ENCODE peak calls at places on chromosomes 3 and 15, in four cellular contexts. V is cardiac muscle cell, Z is AG10803, Q is uterus. A is an unnamed sample.

GRCh38 chr3:12490547-12490946 is 6.3 kb downstream of the TSEN2 start:
- DNase-seq in V (no peak), Z (peak), Q (no peak), A (no peak)

GRCh38 chr3:28646435-28646834 is 297.8 kb upstream of the AZI2 start:
- DNase-seq in V (no peak), Z (no peak), Q (no peak), A (no peak)

GRCh38 chr3:195753609-195754008 is 32.8 kb downstream of the MUC20 start:
- DNase-seq in V (no peak), Z (no peak), Q (no peak), A (no peak)

GRCh38 chr3:163951397-163951987 is 1126.8 kb downstream of the SI start:
- DNase-seq in V (peak), Z (no peak), Q (no peak), A (no peak)

GRCh38 chr15:58331562-58331902 is 100.3 kb upstream of the LIPC start:
- DNase-seq in V (no peak), Z (no peak), Q (no peak), A (no peak)

GRCh38 chr3:39435006-39435748 is 28.7 kb downstream of the RPSA start:
- DNase-seq in V (no peak), Z (no peak), Q (peak), A (no peak)

GRCh38 chr15:64182859-64183258 is 20.0 kb upstream of the PPIB start:
- DNase-seq in V (no peak), Z (no peak), Q (no peak), A (no peak)

GRCh38 chr3:10518506-10519150 is 13.2 kb upstream of the ATP2B2 start:
- DNase-seq in V (peak), Z (peak), Q (peak), A (peak)

GRCh38 chr3:129695203-129695602 is 88.7 kb upstream of the PLXND1 start:
- DNase-seq in V (no peak), Z (peak), Q (peak), A (no peak)

GRCh38 chr3:18657858-18658820 is 233.0 kb upstream of the SATB1 start:
- DNase-seq in V (no peak), Z (no peak), Q (no peak), A (no peak)

GRCh38 chr3:43024183-43024865 is 45.2 kb downstream of the GASK1A start:
- DNase-seq in V (no peak), Z (no peak), Q (no peak), A (no peak)

GRCh38 chr15:74889882-74890768 is at the start of gene MPI:
- DNase-seq in V (peak), Z (peak), Q (peak), A (peak)

GRCh38 chr15:58510715-58511465 is 79.1 kb downstream of the LIPC start:
- DNase-seq in V (no peak), Z (peak), Q (no peak), A (no peak)

GRCh38 chr3:24591661-24592555 is 97.3 kb upstream of the THRB start:
- DNase-seq in V (no peak), Z (peak), Q (no peak), A (no peak)

GRCh38 chr3:194423317-194423716 is 24.3 kb upstream of the GP5 start:
- DNase-seq in V (peak), Z (no peak), Q (no peak), A (no peak)

GRCh38 chr3:120683671-120684301 is 1.7 kb upstream of the HGD start:
- DNase-seq in V (no peak), Z (no peak), Q (no peak), A (no peak)

GRCh38 chr3:155791190-155791589 is 14.9 kb downstream of the C3orf33 start:
- DNase-seq in V (no peak), Z (peak), Q (no peak), A (no peak)

GRCh38 chr15:77032052-77032646 is 37.2 kb downstream of the PSTPIP1 start:
- DNase-seq in V (no peak), Z (no peak), Q (peak), A (no peak)

GRCh38 chr15:74320358-74321247 is 46.8 kb downstream of the CYP11A1 start:
- DNase-seq in V (peak), Z (peak), Q (peak), A (peak)

GRCh38 chr3:16313955-16314645 is 49.1 kb downstream of the OXNAD1 start:
- DNase-seq in V (no peak), Z (no peak), Q (no peak), A (no peak)

GRCh38 chr3:128515967-128516366 is 23.0 kb upstream of the GATA2 start:
- DNase-seq in V (no peak), Z (no peak), Q (no peak), A (no peak)

GRCh38 chr3:126023390-126023789 is 54.4 kb downstream of the ROPN1B start:
- DNase-seq in V (peak), Z (no peak), Q (no peak), A (no peak)

GRCh38 chr3:116388867-116389385 is 56.4 kb downstream of the LSAMP start:
- DNase-seq in V (no peak), Z (no peak), Q (no peak), A (no peak)

GRCh38 chr3:196246612-196247308 is 30.4 kb downstream of the SLC51A start:
- DNase-seq in V (no peak), Z (peak), Q (no peak), A (no peak)

GRCh38 chr3:194257030-194257657 is 94.0 kb downstream of the CPN2 start:
- DNase-seq in V (no peak), Z (no peak), Q (no peak), A (no peak)

GRCh38 chr3:111434941-111435622 is 106.9 kb upstream of the CD96 start:
- DNase-seq in V (no peak), Z (no peak), Q (no peak), A (no peak)

GRCh38 chr3:125647318-125648014 is 52.2 kb upstream of the OSBPL11 start:
- DNase-seq in V (no peak), Z (no peak), Q (no peak), A (no peak)

GRCh38 chr3:169968224-169968623 is 1.6 kb downstream of the SEC62 start:
- DNase-seq in V (no peak), Z (no peak), Q (no peak), A (no peak)

GRCh38 chr15:88076246-88076645 is 180.3 kb downstream of the NTRK3 start:
- DNase-seq in V (no peak), Z (no peak), Q (no peak), A (no peak)

GRCh38 chr3:62797129-62797528 is 78.1 kb downstream of the CADPS start:
- DNase-seq in V (no peak), Z (no peak), Q (no peak), A (no peak)

GRCh38 chr3:121748638-121749275 is 784 bp downstream of the GOLGB1 start:
- DNase-seq in V (peak), Z (peak), Q (no peak), A (no peak)

GRCh38 chr15:87080547-87080946 is 1000.9 kb downstream of the AGBL1 start:
- DNase-seq in V (no peak), Z (no peak), Q (no peak), A (no peak)

GRCh38 chr15:35427091-35427490 is 118.9 kb downstream of the DPH6 start:
- DNase-seq in V (no peak), Z (peak), Q (no peak), A (no peak)

GRCh38 chr15:70806992-70807712 is 43.8 kb upstream of the UACA start:
- DNase-seq in V (no peak), Z (no peak), Q (peak), A (peak)

GRCh38 chr3:184795493-184796198 is 16.3 kb upstream of the VPS8 start:
- DNase-seq in V (peak), Z (no peak), Q (no peak), A (no peak)

GRCh38 chr3:53773586-53774368 is 72.4 kb downstream of the CHDH start:
- DNase-seq in V (no peak), Z (peak), Q (peak), A (no peak)

GRCh38 chr15:72796515-72797337 is 13.2 kb upstream of the ADPGK start:
- DNase-seq in V (peak), Z (peak), Q (no peak), A (peak)

GRCh38 chr3:157127831-157128767 is 31.8 kb downstream of the CCNL1 start:
- DNase-seq in V (peak), Z (peak), Q (peak), A (peak)

GRCh38 chr15:89399390-89400120 is 64.9 kb upstream of the POLG start:
- DNase-seq in V (peak), Z (no peak), Q (no peak), A (no peak)
- H3K4me3 ChIP-seq in V (peak), Z (peak), Q (peak), A (peak)

GRCh38 chr15:92879949-92880725 is 20.0 kb upstream of the CHD2 start:
- DNase-seq in V (no peak), Z (no peak), Q (no peak), A (no peak)

GRCh38 chr15:92880796-92881569 is 19.1 kb upstream of the CHD2 start:
- DNase-seq in V (no peak), Z (no peak), Q (no peak), A (no peak)

GRCh38 chr15:92881838-92882696 is 18.1 kb upstream of the CHD2 start:
- DNase-seq in V (peak), Z (peak), Q (peak), A (peak)

GRCh38 chr15:92882697-92883642 is 17.2 kb upstream of the CHD2 start:
- DNase-seq in V (peak), Z (no peak), Q (no peak), A (peak)

GRCh38 chr15:92881570-92881837 is 18.6 kb upstream of the CHD2 start:
- DNase-seq in V (no peak), Z (no peak), Q (no peak), A (no peak)
- H3K4me3 ChIP-seq in V (no peak), Z (peak), Q (peak), A (peak)

DNA sequence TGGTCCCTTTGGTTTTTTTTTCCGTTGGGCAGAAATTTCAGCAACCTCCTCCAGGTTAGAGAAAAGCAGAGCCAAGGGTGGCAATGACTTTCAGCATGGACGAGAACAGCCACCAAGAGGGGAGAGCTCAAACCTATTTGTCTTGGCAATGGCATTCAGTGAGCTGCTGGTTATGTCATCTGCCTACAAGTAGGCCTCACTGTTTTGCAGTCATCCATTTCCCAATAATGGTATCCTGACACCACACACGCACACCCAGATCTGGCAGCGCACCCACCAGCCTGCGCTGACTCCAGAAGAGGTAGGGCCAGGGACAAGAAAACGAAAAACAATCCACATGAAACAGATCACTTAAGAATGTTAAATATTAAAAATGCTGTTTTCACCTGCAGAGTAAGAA is 92.3 kb downstream of the MAGI1 start:
- DNase-seq in V (no peak), Z (peak), Q (peak), A (peak)
- H3K4me3 ChIP-seq in V (no peak), Z (no peak), Q (no peak), A (no peak)

GRCh38 chr3:144879701-144880100 is 908.1 kb downstream of the DIPK2A start:
- DNase-seq in V (no peak), Z (no peak), Q (no peak), A (no peak)
- H3K4me3 ChIP-seq in V (no peak), Z (no peak), Q (no peak), A (no peak)

A was measured in psoas muscle.